ENCODE peak calls at places on chromosomes 16 and 17, in six cellular contexts. R is HCT116, G is HepG2, L is PC-3, C is neuronal stem cell, W is IMR-90. U is an unnamed sample.

GRCh38 chr16:82055728-82056549 is 20.9 kb downstream of the HSD17B2 start:
- DNase-seq in L (peak), W (no peak), C (no peak), R (no peak), G (peak), U (no peak)

GRCh38 chr16:10015397-10015796 is 166.8 kb downstream of the GRIN2A start:
- DNase-seq in W (no peak), L (no peak), C (no peak), R (no peak), G (no peak), U (no peak)

GRCh38 chr16:3960049-3960809 is 79.7 kb upstream of the CREBBP start:
- DNase-seq in R (no peak), G (no peak), W (no peak), L (no peak), C (no peak), U (no peak)

GRCh38 chr17:77068915-77069314 is 71.9 kb upstream of the SEC14L1 start:
- DNase-seq in G (no peak), L (peak), W (no peak), R (no peak), C (no peak), U (no peak)

GRCh38 chr17:2405247-2405926 is 4.5 kb upstream of the MNT start:
- DNase-seq in C (no peak), L (peak), G (no peak), W (peak), R (no peak), U (peak)

GRCh38 chr16:55555436-55555835 is 11.0 kb upstream of the CAPNS2 start:
- DNase-seq in W (peak), C (no peak), L (no peak), R (no peak), G (no peak), U (no peak)

GRCh38 chr16:71515026-71515425 is 11.2 kb upstream of the CHST4 start:
- DNase-seq in G (no peak), C (no peak), L (no peak), R (no peak), W (no peak), U (no peak)

GRCh38 chr16:81612351-81613170 is 166.5 kb upstream of the PLCG2 start:
- DNase-seq in C (no peak), R (no peak), L (no peak), G (no peak), W (no peak), U (no peak)

GRCh38 chr16:82671743-82672142 is 45.0 kb downstream of the CDH13 start:
- DNase-seq in W (no peak), R (no peak), L (peak), C (no peak), G (no peak), U (no peak)

GRCh38 chr17:40949406-40949805 is 12.0 kb upstream of the KRT23 start:
- DNase-seq in R (no peak), G (peak), C (peak), W (no peak), L (no peak), U (no peak)

GRCh38 chr17:50469005-50469605 is 425 bp upstream of the CHAD start:
- DNase-seq in R (no peak), L (no peak), W (no peak), C (no peak), G (no peak), U (no peak)

GRCh38 chr17:40451420-40451819 is 8.2 kb downstream of the IGFBP4 start:
- DNase-seq in C (no peak), W (peak), G (no peak), L (no peak), R (no peak), U (peak)

GRCh38 chr17:12959441-12959840 is 58.4 kb downstream of the ELAC2 start:
- DNase-seq in L (peak), R (no peak), W (peak), C (no peak), G (no peak), U (peak)

GRCh38 chr16:57998992-57999365 is 1.5 kb downstream of the ZNF319 start:
- DNase-seq in G (no peak), C (no peak), R (no peak), W (no peak), L (no peak), U (no peak)

GRCh38 chr16:13507530-13507929 is 412.4 kb upstream of the ERCC4 start:
- DNase-seq in R (no peak), W (no peak), C (no peak), G (no peak), L (no peak), U (no peak)

GRCh38 chr17:9367186-9367585 is 208.4 kb downstream of the STX8 start:
- DNase-seq in R (no peak), L (no peak), W (no peak), G (no peak), C (no peak), U (no peak)

GRCh38 chr17:80007009-80007752 is 28.5 kb downstream of the TBC1D16 start:
- DNase-seq in G (no peak), L (no peak), C (no peak), W (no peak), R (no peak), U (no peak)

GRCh38 chr16:69111831-69112230 is 6.4 kb downstream of the HAS3 start:
- DNase-seq in G (no peak), W (no peak), L (no peak), R (no peak), C (no peak), U (no peak)

GRCh38 chr16:56245197-56245596 is 53.9 kb downstream of the GNAO1 start:
- DNase-seq in R (no peak), C (no peak), W (peak), G (no peak), L (peak), U (peak)

GRCh38 chr17:9672691-9673090 is 27.4 kb downstream of the USP43 start:
- DNase-seq in G (no peak), L (no peak), R (no peak), W (no peak), C (no peak), U (no peak)

GRCh38 chr17:80878876-80879722 is 112.5 kb upstream of the CHMP6 start:
- DNase-seq in L (no peak), R (no peak), W (no peak), G (no peak), C (no peak), U (no peak)

GRCh38 chr16:22687031-22687530 is 126.9 kb upstream of the HS3ST2 start:
- DNase-seq in R (no peak), C (no peak), G (no peak), L (no peak), W (no peak), U (no peak)

GRCh38 chr17:81514735-81515529 is 2.3 kb upstream of the ACTG1 start:
- DNase-seq in L (peak), W (peak), R (peak), G (peak), C (peak), U (peak)

GRCh38 chr17:39486242-39486641 is 25.0 kb downstream of the CDK12 start:
- DNase-seq in C (no peak), W (peak), G (no peak), R (no peak), L (peak), U (peak)

GRCh38 chr17:65930140-65930715 is 261.7 kb downstream of the CEP112 start:
- DNase-seq in R (no peak), C (no peak), W (no peak), G (no peak), L (no peak), U (no peak)

DNA sequence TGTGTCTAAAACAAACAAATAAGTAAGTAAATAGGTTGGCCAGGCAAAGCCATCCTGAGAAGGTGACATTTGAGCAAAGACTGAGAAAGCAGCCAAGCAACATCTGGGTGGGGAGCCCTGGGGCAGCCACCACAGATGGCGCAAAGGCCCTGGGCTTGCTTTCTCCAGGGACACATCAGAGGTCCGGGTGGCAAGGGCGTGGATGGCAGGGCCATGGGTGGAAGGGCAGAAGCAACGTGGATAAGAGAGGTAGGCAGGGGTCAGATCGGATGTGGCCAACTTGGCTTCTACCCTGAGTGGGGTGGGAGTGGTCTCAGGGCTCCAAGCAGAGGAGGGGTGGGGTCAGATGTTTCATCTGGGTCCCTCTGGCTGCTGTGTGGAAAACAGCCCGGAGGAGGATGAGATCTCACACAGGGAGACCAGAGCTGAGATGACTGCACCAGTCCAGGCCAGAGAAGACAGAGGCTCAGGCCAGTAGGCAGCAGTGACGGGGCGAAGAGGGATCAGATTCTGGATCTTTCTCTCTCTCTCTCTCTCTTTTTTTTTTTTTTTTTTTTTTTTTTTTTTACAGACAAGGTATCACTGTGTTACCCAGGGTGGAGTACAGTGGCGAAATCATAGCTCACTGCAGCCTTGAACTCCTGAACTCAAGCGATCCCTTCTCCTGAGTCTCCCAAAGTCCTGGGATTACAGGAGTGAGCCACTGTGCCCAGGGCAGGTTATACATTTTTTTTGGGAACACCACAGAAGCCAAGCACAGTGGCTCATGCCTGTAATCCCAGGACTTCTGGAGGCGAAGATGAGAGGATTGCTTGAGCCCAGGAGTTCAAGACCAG is 6.1 kb upstream of the SPN start:
- DNase-seq in W (no peak), R (no peak), C (no peak), L (no peak), G (peak), U (no peak)
- H3K4me2 ChIP-seq in W (no peak), R (no peak), C (no peak), L (no peak), G (peak), U (no peak)

DNA sequence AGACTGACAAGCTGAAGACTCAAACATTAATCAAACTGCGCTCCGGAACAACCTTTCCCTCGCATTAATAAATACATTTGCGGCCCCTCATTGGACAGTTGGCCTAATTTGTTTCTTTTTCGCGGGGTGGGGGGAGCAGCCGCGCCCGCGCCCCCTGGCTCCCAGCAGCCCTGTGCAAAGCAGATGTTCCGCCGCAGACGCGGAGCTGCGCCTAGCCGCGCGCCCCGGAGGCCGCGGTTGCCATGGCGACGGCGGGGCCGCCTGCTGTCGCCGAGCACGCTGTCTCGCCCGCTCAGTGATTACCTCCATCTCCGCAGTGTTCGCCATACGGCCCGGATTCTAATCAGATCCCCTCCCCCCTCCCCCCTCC is 25.5 kb downstream of the COPZ2 start:
- DNase-seq in L (peak), R (no peak), G (no peak), C (no peak), W (no peak), U (no peak)
- H3K9ac ChIP-seq in L (peak), R (peak), G (no peak), C (no peak), W (no peak), U (no peak)

GRCh38 chr17:48588074-48588415 is 2.0 kb downstream of the HOXB3 start:
- DNase-seq in W (no peak), C (no peak), R (no peak), L (no peak), G (no peak), U (no peak)

GRCh38 chr17:48589060-48589830 is 796 bp downstream of the HOXB3 start:
- DNase-seq in G (no peak), L (no peak), C (no peak), W (peak), R (no peak), U (no peak)

GRCh38 chr17:48587276-48588073 is 2.6 kb downstream of the HOXB3 start:
- DNase-seq in L (no peak), G (no peak), C (no peak), R (no peak), W (peak), U (no peak)

GRCh38 chr17:48589831-48590602 is at the start of gene HOXB3:
- DNase-seq in G (no peak), L (no peak), W (peak), C (no peak), R (no peak), U (peak)

DNA sequence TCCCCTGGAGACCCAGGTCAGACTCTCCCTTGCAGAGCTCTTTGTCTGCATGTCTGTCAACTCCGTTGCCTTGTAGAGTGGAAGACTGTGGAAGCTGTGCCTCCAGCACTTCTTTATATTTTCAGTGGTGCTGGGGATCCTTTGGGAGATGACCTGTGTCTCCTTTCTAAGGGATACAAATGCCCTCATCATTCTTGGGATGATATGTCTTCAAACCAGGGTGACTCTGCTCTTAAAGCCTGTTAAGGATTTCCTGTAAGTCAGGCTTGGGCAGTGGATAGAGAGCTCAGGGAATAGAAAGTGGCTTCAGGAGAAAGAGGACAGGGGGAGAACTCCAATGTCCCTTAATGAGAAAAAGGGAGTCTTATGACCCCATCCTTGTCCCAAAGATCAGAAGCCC is 1.5 kb downstream of the HOXB3 start:
- DNase-seq in W (peak), R (no peak), G (no peak), L (no peak), C (no peak), U (peak)
- H3K4me3 ChIP-seq in W (peak), R (no peak), G (no peak), L (no peak), C (no peak), U (peak)

GRCh38 chr16:65069090-65069489 is 52.8 kb downstream of the CDH11 start:
- DNase-seq in L (peak), C (no peak), W (peak), G (no peak), R (no peak), U (peak)
- H3K4me2 ChIP-seq in L (peak), C (no peak), W (peak), G (no peak), R (no peak), U (no peak)

GRCh38 chr17:28669918-28670317 is 7.9 kb downstream of the SUPT6H start:
- DNase-seq in W (no peak), R (no peak), C (no peak), G (no peak), L (no peak), U (no peak)

GRCh38 chr17:28663723-28664122 is 1.7 kb downstream of the SUPT6H start:
- DNase-seq in C (no peak), G (no peak), W (no peak), R (no peak), L (no peak), U (no peak)

GRCh38 chr17:28667870-28668269 is 5.9 kb downstream of the SUPT6H start:
- DNase-seq in R (no peak), G (no peak), W (no peak), L (no peak), C (no peak), U (peak)

GRCh38 chr17:28662527-28662829 is 473 bp downstream of the SUPT6H start:
- DNase-seq in G (no peak), R (no peak), C (no peak), L (no peak), W (no peak), U (no peak)

GRCh38 chr17:28665994-28666393 is 4.0 kb downstream of the SUPT6H start:
- DNase-seq in W (no peak), R (no peak), G (no peak), L (no peak), C (no peak), U (no peak)
- H3K9ac ChIP-seq in W (no peak), R (no peak), G (no peak), L (no peak), C (no peak), U (no peak)

GRCh38 chr16:2778692-2778958 is 1.5 kb upstream of the ELOB start:
- DNase-seq in G (no peak), L (no peak), C (no peak), W (no peak), R (no peak), U (no peak)
- H3K4me3 ChIP-seq in G (peak), L (peak), C (no peak), W (no peak), R (peak), U (no peak)